ENCODE peak calls at places on chromosomes 7 and 10, in eight cellular contexts. One of them, this sample, is unnamed.

GRCh38 chr10:31146496-31147219 is 115.0 kb upstream of the ZNF438 start:
- DNase-seq in GM12865: no peak
- DNase-seq in neural crest cell: no peak
- DNase-seq in MCF 10A: peak
- DNase-seq in psoas muscle: peak
- DNase-seq in cardiac fibroblast: peak
- DNase-seq in right lobe of liver: no peak
- DNase-seq in CD8-positive, alpha-beta T cell: no peak
- DNase-seq in this sample: peak

GRCh38 chr7:19377611-19378339 is 232.6 kb upstream of the FERD3L start:
- DNase-seq in GM12865: no peak
- DNase-seq in neural crest cell: no peak
- DNase-seq in MCF 10A: peak
- DNase-seq in psoas muscle: no peak
- DNase-seq in cardiac fibroblast: peak
- DNase-seq in right lobe of liver: no peak
- DNase-seq in CD8-positive, alpha-beta T cell: no peak
- DNase-seq in this sample: no peak

GRCh38 chr7:791481-791880 is 40.8 kb upstream of the SUN1 start:
- DNase-seq in GM12865: no peak
- DNase-seq in neural crest cell: no peak
- DNase-seq in MCF 10A: no peak
- DNase-seq in psoas muscle: no peak
- DNase-seq in cardiac fibroblast: no peak
- DNase-seq in right lobe of liver: no peak
- DNase-seq in CD8-positive, alpha-beta T cell: no peak
- DNase-seq in this sample: no peak

GRCh38 chr10:117662126-117662525 is 119.6 kb downstream of the EMX2 start:
- DNase-seq in GM12865: no peak
- DNase-seq in neural crest cell: no peak
- DNase-seq in MCF 10A: no peak
- DNase-seq in psoas muscle: no peak
- DNase-seq in cardiac fibroblast: no peak
- DNase-seq in right lobe of liver: no peak
- DNase-seq in CD8-positive, alpha-beta T cell: no peak
- DNase-seq in this sample: no peak

GRCh38 chr7:155825346-155825745 is 13.1 kb upstream of the SHH start:
- DNase-seq in GM12865: no peak
- DNase-seq in neural crest cell: no peak
- DNase-seq in MCF 10A: peak
- DNase-seq in psoas muscle: no peak
- DNase-seq in cardiac fibroblast: no peak
- DNase-seq in right lobe of liver: no peak
- DNase-seq in CD8-positive, alpha-beta T cell: no peak
- DNase-seq in this sample: no peak

GRCh38 chr7:75905785-75906604 is 9.0 kb upstream of the POR start:
- DNase-seq in GM12865: peak
- DNase-seq in neural crest cell: peak
- DNase-seq in MCF 10A: peak
- DNase-seq in psoas muscle: peak
- DNase-seq in cardiac fibroblast: peak
- DNase-seq in right lobe of liver: peak
- DNase-seq in CD8-positive, alpha-beta T cell: no peak
- DNase-seq in this sample: peak

GRCh38 chr7:82335927-82336326 is 107.7 kb downstream of the CACNA2D1 start:
- DNase-seq in GM12865: peak
- DNase-seq in neural crest cell: no peak
- DNase-seq in MCF 10A: peak
- DNase-seq in psoas muscle: no peak
- DNase-seq in cardiac fibroblast: peak
- DNase-seq in right lobe of liver: no peak
- DNase-seq in CD8-positive, alpha-beta T cell: no peak
- DNase-seq in this sample: no peak

GRCh38 chr7:82631998-82632397 is 188.4 kb upstream of the CACNA2D1 start:
- DNase-seq in GM12865: no peak
- DNase-seq in neural crest cell: no peak
- DNase-seq in MCF 10A: no peak
- DNase-seq in psoas muscle: no peak
- DNase-seq in cardiac fibroblast: peak
- DNase-seq in right lobe of liver: no peak
- DNase-seq in CD8-positive, alpha-beta T cell: no peak
- DNase-seq in this sample: no peak

GRCh38 chr7:50855526-50855925 is 72.8 kb upstream of the GRB10 start:
- DNase-seq in GM12865: no peak
- DNase-seq in neural crest cell: no peak
- DNase-seq in MCF 10A: no peak
- DNase-seq in psoas muscle: no peak
- DNase-seq in cardiac fibroblast: no peak
- DNase-seq in right lobe of liver: no peak
- DNase-seq in CD8-positive, alpha-beta T cell: no peak
- DNase-seq in this sample: no peak

GRCh38 chr7:22675917-22676343 is 51.1 kb upstream of the IL6 start:
- DNase-seq in GM12865: peak
- DNase-seq in neural crest cell: no peak
- DNase-seq in MCF 10A: no peak
- DNase-seq in psoas muscle: no peak
- DNase-seq in cardiac fibroblast: peak
- DNase-seq in right lobe of liver: no peak
- DNase-seq in CD8-positive, alpha-beta T cell: peak
- DNase-seq in this sample: no peak

GRCh38 chr7:142263598-142264380 is 5.9 kb upstream of the PRSS58 start:
- DNase-seq in GM12865: no peak
- DNase-seq in neural crest cell: no peak
- DNase-seq in MCF 10A: peak
- DNase-seq in psoas muscle: no peak
- DNase-seq in cardiac fibroblast: peak
- DNase-seq in right lobe of liver: no peak
- DNase-seq in CD8-positive, alpha-beta T cell: no peak
- DNase-seq in this sample: no peak

DNA sequence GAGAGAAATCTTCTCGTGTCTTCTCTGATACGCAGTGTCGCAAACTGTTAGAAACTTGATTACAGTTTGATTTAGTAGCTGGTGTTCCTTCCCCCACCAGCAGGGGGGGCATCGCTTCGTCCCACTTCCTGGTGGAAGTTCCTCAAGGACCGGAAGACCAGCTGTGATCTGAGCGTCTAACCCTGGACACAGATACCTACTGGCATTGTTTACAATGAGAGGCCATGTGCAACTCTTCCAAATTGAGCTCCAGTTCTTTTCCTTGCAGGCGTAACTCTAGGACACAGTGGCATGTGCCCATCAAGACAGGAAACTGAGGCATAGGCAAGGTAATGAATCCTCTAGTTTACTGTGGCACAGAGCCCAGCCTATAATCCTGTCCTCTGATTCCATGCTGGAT is 219.0 kb downstream of the CCDC3 start:
- DNase-seq in GM12865: peak
- DNase-seq in neural crest cell: peak
- DNase-seq in MCF 10A: peak
- DNase-seq in psoas muscle: peak
- DNase-seq in cardiac fibroblast: peak
- DNase-seq in right lobe of liver: peak
- DNase-seq in CD8-positive, alpha-beta T cell: no peak
- DNase-seq in this sample: peak
- TF ChIP-seq CTCF in GM12865: peak
- TF ChIP-seq CTCF in neural crest cell: peak
- TF ChIP-seq CTCF in MCF 10A: peak
- TF ChIP-seq CTCF in psoas muscle: peak
- TF ChIP-seq CTCF in cardiac fibroblast: peak
- TF ChIP-seq CTCF in right lobe of liver: peak
- TF ChIP-seq CTCF in CD8-positive, alpha-beta T cell: peak
- TF ChIP-seq CTCF in this sample: peak

DNA sequence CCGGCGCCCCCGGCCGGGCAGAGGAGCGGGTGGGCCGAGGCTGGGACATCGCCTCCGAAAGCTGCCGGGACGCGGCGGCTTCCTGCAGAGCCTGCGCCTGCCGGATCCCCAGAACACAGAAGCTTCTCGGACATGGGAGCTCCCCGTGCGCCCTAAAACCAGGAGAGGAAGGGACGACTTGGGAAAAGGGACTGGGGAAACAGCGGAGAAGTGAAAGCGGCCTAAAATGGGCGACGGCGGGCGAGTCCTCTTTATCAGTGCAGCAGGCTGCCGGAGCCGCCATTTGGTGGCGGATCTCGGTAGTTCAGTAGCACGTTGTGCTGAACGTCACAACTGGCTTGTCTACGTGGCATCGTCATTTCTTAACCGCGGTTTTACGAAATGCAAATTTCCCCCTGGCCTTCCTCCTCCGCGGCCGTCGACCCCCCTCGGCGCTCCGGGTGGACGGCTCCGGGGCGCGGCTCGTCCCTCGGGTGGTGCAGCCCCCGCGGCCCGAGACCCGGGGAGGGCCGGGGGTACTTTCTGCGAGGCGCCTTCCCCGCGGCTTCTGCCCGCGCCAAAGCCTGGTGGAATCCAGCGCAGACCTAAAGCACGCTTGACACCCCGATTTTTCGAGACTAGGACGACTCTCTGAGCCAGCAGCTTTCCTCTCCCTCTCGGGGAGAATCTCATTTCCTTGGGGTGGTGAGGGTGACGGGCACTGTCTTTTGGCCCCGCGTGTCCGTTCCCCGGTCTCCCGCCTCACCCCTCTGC is 9.9 kb upstream of the SPAG6 start:
- DNase-seq in GM12865: peak
- DNase-seq in neural crest cell: no peak
- DNase-seq in MCF 10A: no peak
- DNase-seq in psoas muscle: peak
- DNase-seq in cardiac fibroblast: peak
- DNase-seq in right lobe of liver: peak
- DNase-seq in CD8-positive, alpha-beta T cell: no peak
- DNase-seq in this sample: peak
- TF ChIP-seq CTCF in GM12865: no peak
- TF ChIP-seq CTCF in neural crest cell: peak
- TF ChIP-seq CTCF in MCF 10A: no peak
- TF ChIP-seq CTCF in psoas muscle: peak
- TF ChIP-seq CTCF in cardiac fibroblast: peak
- TF ChIP-seq CTCF in right lobe of liver: peak
- TF ChIP-seq CTCF in CD8-positive, alpha-beta T cell: no peak
- TF ChIP-seq CTCF in this sample: no peak

GRCh38 chr10:129766611-129767550 is 197.2 kb downstream of the EBF3 start:
- DNase-seq in GM12865: no peak
- DNase-seq in neural crest cell: no peak
- DNase-seq in MCF 10A: no peak
- DNase-seq in psoas muscle: no peak
- DNase-seq in cardiac fibroblast: no peak
- DNase-seq in right lobe of liver: peak
- DNase-seq in CD8-positive, alpha-beta T cell: no peak
- DNase-seq in this sample: no peak

GRCh38 chr10:129767751-129768150 is 196.3 kb downstream of the EBF3 start:
- DNase-seq in GM12865: no peak
- DNase-seq in neural crest cell: no peak
- DNase-seq in MCF 10A: no peak
- DNase-seq in psoas muscle: no peak
- DNase-seq in cardiac fibroblast: no peak
- DNase-seq in right lobe of liver: peak
- DNase-seq in CD8-positive, alpha-beta T cell: no peak
- DNase-seq in this sample: no peak

GRCh38 chr10:129770286-129770685 is 193.8 kb downstream of the EBF3 start:
- DNase-seq in GM12865: no peak
- DNase-seq in neural crest cell: no peak
- DNase-seq in MCF 10A: no peak
- DNase-seq in psoas muscle: no peak
- DNase-seq in cardiac fibroblast: no peak
- DNase-seq in right lobe of liver: peak
- DNase-seq in CD8-positive, alpha-beta T cell: no peak
- DNase-seq in this sample: no peak

GRCh38 chr10:129769381-129770116 is 194.5 kb downstream of the EBF3 start:
- DNase-seq in GM12865: no peak
- DNase-seq in neural crest cell: no peak
- DNase-seq in MCF 10A: no peak
- DNase-seq in psoas muscle: no peak
- DNase-seq in cardiac fibroblast: no peak
- DNase-seq in right lobe of liver: no peak
- DNase-seq in CD8-positive, alpha-beta T cell: no peak
- DNase-seq in this sample: no peak

DNA sequence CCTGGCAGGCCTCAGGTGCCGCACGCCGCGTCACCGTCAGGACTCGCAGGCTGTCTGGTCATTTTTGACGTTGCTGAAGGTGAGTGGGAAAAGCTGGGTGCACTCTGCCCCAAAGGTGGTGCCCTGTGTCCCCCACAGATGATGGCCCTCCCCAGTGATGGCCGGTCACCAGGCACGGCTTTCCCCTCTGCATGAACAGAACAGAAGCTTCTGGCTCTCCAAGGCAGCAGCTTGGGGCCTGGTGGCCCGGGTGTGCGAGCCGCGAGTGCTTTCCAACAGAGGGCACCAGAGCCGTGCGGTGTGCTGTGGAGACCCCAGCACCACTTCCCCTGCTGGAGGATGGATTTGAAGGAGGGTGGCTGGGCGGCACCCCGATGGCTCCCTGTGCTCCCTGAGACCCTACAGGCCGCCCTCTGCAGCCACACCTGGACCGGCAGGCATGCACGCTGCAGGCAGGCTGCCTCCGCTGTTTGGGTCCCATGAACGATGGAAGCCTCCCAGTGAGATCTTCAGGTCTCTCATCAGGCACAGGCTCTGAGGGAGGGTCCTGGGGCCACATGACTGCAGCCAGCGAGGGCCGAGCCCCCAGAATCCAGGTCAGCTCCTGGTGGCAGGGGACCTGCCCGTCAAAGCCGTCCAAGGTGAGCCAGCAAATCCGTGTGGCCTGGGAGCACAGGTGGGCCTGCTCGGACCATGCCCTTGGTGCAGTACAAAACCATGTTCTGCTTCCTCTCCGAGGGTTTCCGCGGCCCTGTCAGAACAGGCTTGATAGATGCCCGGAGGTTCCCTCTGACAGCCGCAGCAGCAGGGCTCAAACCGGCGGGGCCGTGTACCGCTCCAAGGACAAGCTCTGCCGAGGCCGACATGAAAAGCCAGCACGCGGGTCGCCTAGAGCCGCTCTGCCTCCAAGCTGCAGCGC is 195.4 kb downstream of the EBF3 start:
- DNase-seq in GM12865: no peak
- DNase-seq in neural crest cell: no peak
- DNase-seq in MCF 10A: no peak
- DNase-seq in psoas muscle: no peak
- DNase-seq in cardiac fibroblast: no peak
- DNase-seq in right lobe of liver: peak
- DNase-seq in CD8-positive, alpha-beta T cell: no peak
- DNase-seq in this sample: no peak
- TF ChIP-seq CTCF in GM12865: no peak
- TF ChIP-seq CTCF in neural crest cell: no peak
- TF ChIP-seq CTCF in MCF 10A: no peak
- TF ChIP-seq CTCF in psoas muscle: no peak
- TF ChIP-seq CTCF in cardiac fibroblast: no peak
- TF ChIP-seq CTCF in right lobe of liver: no peak
- TF ChIP-seq CTCF in CD8-positive, alpha-beta T cell: no peak
- TF ChIP-seq CTCF in this sample: no peak

DNA sequence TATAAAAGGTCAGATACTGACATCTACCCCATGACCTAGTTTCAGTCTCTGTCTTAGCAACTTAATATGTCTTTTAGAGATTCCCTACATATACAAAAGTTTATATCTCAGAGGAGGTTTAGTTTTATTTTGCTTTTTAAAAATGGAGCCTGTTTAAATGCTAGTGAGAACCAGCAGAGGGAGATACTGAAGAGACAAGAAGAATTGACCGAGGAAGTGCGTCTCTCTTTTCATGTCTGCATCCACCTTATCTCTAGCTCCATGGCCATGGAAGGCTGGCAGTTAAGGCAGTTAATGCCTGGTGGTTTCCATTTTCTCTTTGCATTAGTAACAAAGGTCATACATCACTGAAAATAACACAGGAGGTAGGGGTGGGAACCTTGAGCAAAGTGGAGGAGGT is 10.7 kb downstream of the SUV39H2 start:
- DNase-seq in GM12865: peak
- DNase-seq in neural crest cell: no peak
- DNase-seq in MCF 10A: no peak
- DNase-seq in psoas muscle: no peak
- DNase-seq in cardiac fibroblast: peak
- DNase-seq in right lobe of liver: no peak
- DNase-seq in CD8-positive, alpha-beta T cell: no peak
- DNase-seq in this sample: no peak
- TF ChIP-seq CTCF in GM12865: peak
- TF ChIP-seq CTCF in neural crest cell: peak
- TF ChIP-seq CTCF in MCF 10A: no peak
- TF ChIP-seq CTCF in psoas muscle: no peak
- TF ChIP-seq CTCF in cardiac fibroblast: peak
- TF ChIP-seq CTCF in right lobe of liver: peak
- TF ChIP-seq CTCF in CD8-positive, alpha-beta T cell: no peak
- TF ChIP-seq CTCF in this sample: peak